ENCODE peak calls at places on chromosome 12, in nine cellular contexts. Q is heart left ventricle, U is lower leg skin, L is tibial artery, X is mammary epithelial cell, E is cardiac muscle cell, D is GM12878, P is cardiac fibroblast, K is PC-3. I is an unnamed sample.
A peak's percentile ranks its signal among the peaks of the same experiment; 100 is the strongest.

GRCh38 chr12:106205208-106206069 is 42.4 kb downstream of the CKAP4 start:
- DNase-seq in Q (peak; percentile 63), U (no peak), L (no peak), X (peak; percentile 44), E (no peak), D (no peak), P (no peak), K (peak; percentile 75), I (peak; percentile 8)

GRCh38 chr12:40310201-40310600 is 85.4 kb downstream of the LRRK2 start:
- DNase-seq in Q (no peak), U (no peak), L (no peak), X (no peak), E (no peak), D (no peak), P (no peak), K (no peak), I (no peak)

GRCh38 chr12:67698711-67699603 is 50.4 kb downstream of the DYRK2 start:
- DNase-seq in Q (no peak), U (no peak), L (no peak), X (peak; percentile 96), E (peak; percentile 30), D (peak; percentile 98), P (no peak), K (peak; percentile 53), I (peak; percentile 94)

GRCh38 chr12:69676257-69677012 is 22.7 kb downstream of the BEST3 start:
- DNase-seq in Q (no peak), U (no peak), L (no peak), X (no peak), E (no peak), D (no peak), P (no peak), K (no peak), I (no peak)

GRCh38 chr12:52331833-52332232 is 10.6 kb upstream of the KRT83 start:
- DNase-seq in Q (no peak), U (no peak), L (peak; percentile 20), X (no peak), E (no peak), D (no peak), P (no peak), K (no peak), I (no peak)

GRCh38 chr12:84904051-84904450 is 8.5 kb downstream of the SLC6A15 start:
- DNase-seq in Q (no peak), U (no peak), L (no peak), X (no peak), E (no peak), D (no peak), P (no peak), K (no peak), I (no peak)

GRCh38 chr12:124919646-124920352 is 5.3 kb upstream of the UBC start:
- DNase-seq in Q (no peak), U (no peak), L (no peak), X (peak; percentile 49), E (no peak), D (peak; percentile 76), P (peak; percentile 31), K (peak; percentile 71), I (peak; percentile 86)

GRCh38 chr12:632102-632696 is 31.0 kb downstream of the NINJ2 start:
- DNase-seq in Q (no peak), U (no peak), L (no peak), X (peak; percentile 81), E (peak; percentile 80), D (no peak), P (peak; percentile 78), K (peak; percentile 72), I (peak; percentile 50)

GRCh38 chr12:53950441-53950781 is 4.3 kb upstream of the HOXC12 start:
- DNase-seq in Q (no peak), U (no peak), L (no peak), X (no peak), E (no peak), D (no peak), P (no peak), K (peak; percentile 47), I (no peak)

GRCh38 chr12:64714551-64714968 is 44.6 kb downstream of the GNS start:
- DNase-seq in Q (no peak), U (no peak), L (no peak), X (no peak), E (no peak), D (peak; percentile 23), P (no peak), K (no peak), I (peak; percentile 48)

GRCh38 chr12:28988384-28988704 is 160.7 kb upstream of the FAR2 start:
- DNase-seq in Q (no peak), U (no peak), L (no peak), X (no peak), E (peak; percentile 46), D (no peak), P (peak; percentile 18), K (no peak), I (no peak)

GRCh38 chr12:22794017-22794416 is 169.0 kb downstream of the ETNK1 start:
- DNase-seq in Q (no peak), U (no peak), L (no peak), X (no peak), E (no peak), D (no peak), P (no peak), K (no peak), I (no peak)

GRCh38 chr12:6855322-6855721 is 3.4 kb downstream of the USP5 start:
- DNase-seq in Q (no peak), U (no peak), L (no peak), X (no peak), E (no peak), D (no peak), P (no peak), K (no peak), I (no peak)

GRCh38 chr12:6854036-6854435 is 2.1 kb downstream of the USP5 start:
- DNase-seq in Q (no peak), U (no peak), L (no peak), X (no peak), E (no peak), D (no peak), P (no peak), K (no peak), I (no peak)

GRCh38 chr12:6851921-6852650 is at the start of gene USP5:
- DNase-seq in Q (peak; percentile 99), U (peak; percentile 100), L (peak; percentile 100), X (peak; percentile 100), E (peak; percentile 100), D (peak; percentile 99), P (peak; percentile 100), K (peak; percentile 98), I (peak; percentile 100)

GRCh38 chr12:6852651-6853354 is 853 bp downstream of the USP5 start:
- DNase-seq in Q (no peak), U (no peak), L (peak; percentile 89), X (peak; percentile 81), E (peak; percentile 66), D (no peak), P (peak; percentile 81), K (peak; percentile 54), I (peak; percentile 68)

GRCh38 chr12:6853626-6854025 is 1.7 kb downstream of the USP5 start:
- DNase-seq in Q (no peak), U (no peak), L (no peak), X (no peak), E (no peak), D (no peak), P (no peak), K (no peak), I (no peak)
- H3K4me3 ChIP-seq in Q (no peak overlapping the region), U (no peak overlapping the region), L (peak overlapping the region; percentile 69), X (no peak overlapping the region), E (no peak overlapping the region), D (peak overlapping the region; percentile 82), P (no peak overlapping the region), K (peak overlapping the region; percentile 86), I (no peak overlapping the region)

DNA sequence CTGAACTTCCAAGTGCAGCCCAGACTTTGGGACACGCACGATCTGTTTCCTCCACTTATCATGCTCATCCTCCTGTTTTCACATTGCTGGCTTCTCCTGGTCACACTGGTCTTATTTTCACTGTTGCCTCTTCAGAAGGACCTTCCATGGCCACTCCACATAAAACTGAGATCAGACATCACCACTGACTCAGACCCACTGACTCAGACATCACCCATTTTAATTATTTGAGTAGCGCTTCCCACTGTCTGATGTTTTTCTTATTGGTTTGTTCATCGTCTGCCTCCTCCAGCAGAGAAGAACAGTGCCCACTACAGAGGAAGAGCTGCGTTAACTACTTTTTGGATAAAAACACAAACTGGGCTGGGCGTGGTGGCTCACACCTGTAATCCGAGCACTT is 270.5 kb upstream of the PWP1 start:
- DNase-seq in Q (no peak), U (no peak), L (no peak), X (peak; percentile 74), E (no peak), D (no peak), P (no peak), K (peak; percentile 83), I (no peak)
- TF ChIP-seq CTCF in Q (no peak), U (no peak), L (no peak), X (no peak), E (no peak), D (no peak), P (no peak), K (peak; percentile 40), I (no peak)

DNA sequence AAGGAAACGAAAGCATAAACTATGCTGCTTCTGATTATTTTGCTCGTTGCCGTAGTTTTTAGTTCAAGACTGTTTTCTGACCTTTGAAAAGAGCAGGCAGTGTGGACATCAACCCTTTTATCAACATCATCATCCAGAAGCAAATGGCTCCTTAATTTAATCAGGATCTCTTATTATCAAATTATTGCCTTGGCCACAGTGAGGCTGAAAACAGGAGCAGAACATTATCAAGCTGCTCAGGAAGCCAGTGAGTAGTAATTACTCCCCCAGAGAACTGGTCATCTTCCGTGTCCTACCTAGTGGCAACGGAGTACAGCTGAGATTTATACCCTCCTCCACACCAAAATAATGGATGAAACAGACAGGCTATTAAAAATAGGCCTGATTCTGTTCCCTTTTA is 2.2 kb upstream of the DIABLO start:
- DNase-seq in Q (no peak), U (no peak), L (no peak), X (no peak), E (no peak), D (no peak), P (no peak), K (no peak), I (no peak)
- H3K4me3 ChIP-seq in Q (no peak overlapping the region), U (no peak overlapping the region), L (no peak overlapping the region), X (no peak overlapping the region), E (no peak overlapping the region), D (no peak overlapping the region), P (no peak overlapping the region), K (no peak overlapping the region), I (no peak overlapping the region)

GRCh38 chr12:4444031-4444430 is 1.6 kb downstream of the FGF6 start:
- DNase-seq in Q (no peak), U (peak; percentile 70), L (no peak), X (no peak), E (no peak), D (no peak), P (no peak), K (no peak), I (no peak)

GRCh38 chr12:4443616-4444015 is 2.0 kb downstream of the FGF6 start:
- DNase-seq in Q (no peak), U (peak; percentile 42), L (no peak), X (no peak), E (no peak), D (no peak), P (no peak), K (no peak), I (no peak)

GRCh38 chr12:4439736-4440135 is 5.9 kb downstream of the FGF6 start:
- DNase-seq in Q (no peak), U (peak; percentile 43), L (no peak), X (no peak), E (no peak), D (no peak), P (no peak), K (no peak), I (no peak)

GRCh38 chr12:4440187-4440941 is 5.3 kb downstream of the FGF6 start:
- DNase-seq in Q (no peak), U (peak; percentile 21), L (no peak), X (no peak), E (no peak), D (no peak), P (no peak), K (no peak), I (no peak)

GRCh38 chr12:4441355-4442330 is 4.0 kb downstream of the FGF6 start:
- DNase-seq in Q (no peak), U (peak; percentile 49), L (no peak), X (no peak), E (no peak), D (no peak), P (no peak), K (no peak), I (peak; percentile 4)
- TF ChIP-seq CTCF in Q (no peak), U (no peak), L (no peak), X (no peak), E (no peak), D (no peak), P (no peak), K (no peak), I (no peak)

I was measured in GM12865.